ENCODE peak calls at places on chromosomes 7 and 10, in seven cellular contexts. G is upper lobe of left lung, V is suprapubic skin, M is transverse colon, S is HepG2, X is sigmoid colon, B is tibial nerve. R is an unnamed sample.

GRCh38 chr7:832292-832967 is at the start of gene SUN1:
- DNase-seq in X (peak; percentile 71), B (no peak), M (no peak), G (no peak), S (peak; percentile 13), V (no peak), R (no peak)

GRCh38 chr10:48623607-48624132 is 18.8 kb upstream of the ARHGAP22 start:
- DNase-seq in M (no peak), S (no peak), G (no peak), B (no peak), V (no peak), X (no peak), R (no peak)

GRCh38 chr7:151248191-151249033 is at the start of gene SMARCD3:
- DNase-seq in M (peak; percentile 54), X (peak; percentile 80), S (peak; percentile 46), B (no peak), G (peak; percentile 94), V (no peak), R (peak; percentile 76)

GRCh38 chr7:4067476-4067760 is 614.7 kb upstream of the FOXK1 start:
- DNase-seq in B (no peak), X (no peak), V (no peak), M (no peak), G (no peak), S (no peak), R (no peak)

GRCh38 chr7:90736316-90736715 is 140.2 kb downstream of the CDK14 start:
- DNase-seq in M (no peak), X (no peak), B (no peak), S (no peak), V (no peak), G (no peak), R (no peak)

GRCh38 chr7:106610996-106611886 is 49.7 kb downstream of the CCDC71L start:
- DNase-seq in X (no peak), S (no peak), M (no peak), V (no peak), B (no peak), G (no peak), R (no peak)

GRCh38 chr10:70441161-70441876 is at the start of gene NODAL:
- DNase-seq in B (no peak), G (peak; percentile 85), S (no peak), X (no peak), M (no peak), V (no peak), R (no peak)

GRCh38 chr7:115782716-115783460 is 247.7 kb downstream of the TFEC start:
- DNase-seq in M (no peak), X (no peak), G (no peak), B (no peak), S (no peak), V (no peak), R (no peak)

GRCh38 chr10:90822508-90822907 is 35.3 kb downstream of the HTR7 start:
- DNase-seq in M (no peak), G (no peak), S (no peak), V (no peak), X (no peak), B (no peak), R (no peak)

GRCh38 chr7:128874140-128875031 is 11.7 kb downstream of the ATP6V1F start:
- DNase-seq in M (peak; percentile 86), S (peak; percentile 53), B (no peak), V (peak; percentile 74), X (no peak), G (peak; percentile 72), R (no peak)

GRCh38 chr7:108875139-108875538 is 305.5 kb downstream of the DNAJB9 start:
- DNase-seq in M (no peak), V (no peak), S (no peak), X (no peak), B (no peak), G (no peak), R (no peak)

GRCh38 chr7:47713595-47713994 is 131.7 kb upstream of the TNS3 start:
- DNase-seq in B (no peak), V (no peak), S (no peak), G (no peak), M (no peak), X (no peak), R (no peak)

GRCh38 chr7:47714669-47715607 is 133.0 kb upstream of the TNS3 start:
- DNase-seq in X (no peak), G (no peak), M (no peak), S (no peak), B (no peak), V (no peak), R (no peak)

GRCh38 chr7:47710201-47710935 is 128.5 kb upstream of the TNS3 start:
- DNase-seq in M (no peak), V (no peak), S (no peak), X (no peak), G (peak; percentile 74), B (no peak), R (no peak)

GRCh38 chr7:47711776-47712175 is 129.9 kb upstream of the TNS3 start:
- DNase-seq in S (no peak), M (no peak), V (no peak), G (peak; percentile 36), B (no peak), X (no peak), R (no peak)

GRCh38 chr7:47712416-47712815 is 130.5 kb upstream of the TNS3 start:
- DNase-seq in X (no peak), S (no peak), B (no peak), V (no peak), G (no peak), M (no peak), R (no peak)
- TF ChIP-seq EP300 in X (no peak), S (no peak), B (no peak), V (no peak), G (no peak), M (no peak), R (no peak)

GRCh38 chr7:76325811-76326210 is 23.3 kb downstream of the HSPB1 start:
- DNase-seq in G (no peak), M (no peak), V (no peak), B (no peak), S (no peak), X (peak; percentile 14), R (no peak)

GRCh38 chr7:76325092-76325491 is 22.6 kb downstream of the HSPB1 start:
- DNase-seq in B (no peak), V (no peak), X (peak; percentile 45), S (no peak), M (no peak), G (no peak), R (no peak)

GRCh38 chr7:76328390-76328789 is 25.9 kb downstream of the HSPB1 start:
- DNase-seq in X (peak; percentile 37), M (no peak), S (no peak), B (no peak), V (no peak), G (peak; percentile 50), R (no peak)

GRCh38 chr7:76327610-76328009 is 25.1 kb downstream of the HSPB1 start:
- DNase-seq in X (peak; percentile 4), M (no peak), V (no peak), S (no peak), B (no peak), G (no peak), R (no peak)

DNA sequence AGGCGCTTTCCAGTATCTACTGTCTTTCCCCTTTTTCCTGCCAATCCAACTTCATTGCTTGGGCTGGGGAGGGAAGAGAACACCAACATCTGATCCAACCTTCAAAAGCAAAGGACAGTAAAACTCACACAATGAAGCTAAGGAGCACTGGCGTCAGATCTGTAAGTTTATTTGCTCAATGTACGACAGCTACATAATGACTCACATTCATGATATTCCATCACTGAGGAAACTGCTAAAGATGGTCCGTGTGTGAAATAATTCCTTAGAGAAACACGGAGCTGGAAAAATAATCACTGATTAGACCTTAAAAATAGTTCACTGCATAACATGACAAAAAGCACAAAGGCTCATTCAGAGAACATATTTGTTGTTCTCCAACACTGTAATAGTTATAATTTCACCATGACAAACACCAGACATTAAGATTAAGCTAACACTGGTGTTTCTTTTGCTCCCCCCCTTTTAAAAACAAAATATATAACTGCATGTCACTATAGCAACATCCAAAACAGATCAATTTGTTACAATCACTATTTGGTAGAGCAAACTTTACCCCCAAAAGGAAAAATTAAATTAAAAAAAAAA is 24.3 kb downstream of the HSPB1 start:
- DNase-seq in X (no peak), G (no peak), S (no peak), M (no peak), B (no peak), V (no peak), R (no peak)
- H3K36me3 ChIP-seq in X (peaks cover 42% of the 10 kb centered on the region), G (peaks cover 27% of the 10 kb centered on the region), S (peaks cover 21% of the 10 kb centered on the region), M (no peaks in the 10 kb centered on the region), B (no peaks in the 10 kb centered on the region), V (peaks cover 47% of the 10 kb centered on the region), R (no peaks in the 10 kb centered on the region)

DNA sequence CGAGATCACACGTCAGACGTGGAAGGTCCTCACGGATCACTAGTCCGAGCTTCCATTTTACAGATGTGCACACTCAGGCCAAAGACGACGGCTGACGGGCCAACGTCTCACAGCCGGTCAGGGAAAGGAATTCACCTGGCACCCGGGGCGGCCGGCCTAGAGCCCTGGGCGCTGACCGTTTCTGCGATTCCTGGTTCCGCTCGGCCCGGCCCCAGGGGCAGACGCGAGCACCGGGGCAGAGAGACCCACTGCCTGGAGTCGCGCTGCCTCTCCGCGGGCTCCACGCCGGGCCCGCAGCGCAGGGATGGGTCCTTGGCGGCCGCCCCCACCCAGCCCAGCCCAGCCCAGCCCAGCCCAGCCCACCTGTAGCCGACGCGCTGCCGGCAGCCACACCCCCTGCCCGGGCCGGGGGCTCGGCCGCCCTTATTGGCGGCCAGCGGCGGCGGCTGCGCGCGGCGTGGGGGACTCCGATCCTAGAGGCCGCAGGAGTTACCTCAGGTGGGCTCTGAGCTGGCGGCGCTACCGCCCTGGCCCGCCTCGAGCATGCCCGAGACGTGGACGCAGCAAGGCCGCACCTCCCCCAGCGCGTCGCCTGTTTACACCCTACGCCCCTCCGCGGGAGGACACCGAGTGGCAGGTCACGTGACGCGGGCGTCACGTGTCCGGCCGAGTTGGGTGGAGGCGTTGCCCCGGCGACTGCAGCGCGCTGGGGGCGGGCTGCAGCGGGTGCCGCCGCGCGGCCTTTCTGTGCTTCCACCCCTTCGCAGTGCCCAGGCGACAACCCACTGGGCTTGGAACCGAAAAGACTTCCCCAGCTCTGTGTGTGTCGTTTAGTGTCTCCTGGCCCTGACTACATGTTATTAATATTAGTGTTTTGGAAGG is 78.1 kb downstream of the ZFAND4 start:
- DNase-seq in B (peak; percentile 82), X (peak; percentile 95), G (peak; percentile 99), S (peak; percentile 90), V (peak; percentile 96), M (peak; percentile 94), R (peak; percentile 92)
- TF ChIP-seq EP300 in B (peak; percentile 83), X (no peak), G (peak; percentile 90), S (peak; percentile 72), V (no peak), M (peak; percentile 66), R (no peak)

DNA sequence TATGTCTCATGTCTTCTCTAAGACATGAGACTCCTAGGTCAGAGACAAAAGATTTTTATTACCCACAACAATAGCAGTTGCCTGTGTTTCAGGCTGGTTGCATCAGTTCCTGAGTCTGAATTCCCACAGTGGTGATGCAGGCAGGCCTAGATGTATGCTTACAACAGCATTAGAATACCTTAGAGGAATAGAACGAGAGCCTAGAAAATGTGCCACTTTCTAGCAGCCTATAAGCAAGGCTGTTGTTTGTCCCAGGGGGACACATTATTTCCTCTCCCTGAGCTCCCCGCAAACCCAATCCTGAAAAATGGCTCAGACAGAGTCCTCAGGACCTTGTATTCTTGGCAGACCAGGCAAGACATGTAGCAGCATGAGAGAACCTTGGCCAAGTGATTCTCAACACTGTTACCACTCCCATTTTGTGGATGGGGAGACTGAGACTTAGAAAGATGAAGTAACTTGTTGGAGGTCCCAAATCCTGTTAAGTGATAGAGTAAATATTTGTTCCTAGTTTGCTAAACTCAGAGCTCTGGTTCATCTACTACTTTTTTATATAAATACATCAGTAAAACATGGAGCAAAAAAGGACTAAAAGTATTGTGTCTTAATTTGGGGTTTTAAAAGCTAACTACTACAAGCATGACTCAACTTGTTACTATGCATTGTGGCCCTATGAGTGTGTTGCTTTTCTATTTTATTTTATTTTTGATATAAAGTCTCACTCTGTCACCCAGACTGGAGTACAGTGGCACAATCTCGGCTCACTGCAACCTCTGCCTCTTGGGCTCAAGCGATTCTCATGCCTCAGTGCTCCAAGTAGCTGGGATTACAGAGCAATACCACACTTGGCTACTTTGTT is 14.2 kb downstream of the VTI1A start:
- DNase-seq in G (no peak), V (no peak), B (no peak), X (no peak), S (no peak), M (no peak), R (no peak)
- H3K36me3 ChIP-seq in G (peaks cover 16% of the 10 kb centered on the region), V (peaks cover 24% of the 10 kb centered on the region), B (no peaks in the 10 kb centered on the region), X (peaks cover 28% of the 10 kb centered on the region), S (peaks cover 6% of the 10 kb centered on the region), M (no peaks in the 10 kb centered on the region), R (no peaks in the 10 kb centered on the region)